ENCODE peak calls at places on chromosomes 2 and 18, in eight cellular contexts. S is T-cell, J is GM23248, N is T follicular helper cell, U is adrenal gland, C is H7, W is GM10248, O is NCI-H146. Q is an unnamed sample.

GRCh38 chr2:136932700-136933099 is 167.4 kb downstream of the THSD7B start:
- DNase-seq in C (peak), O (no peak), N (no peak), W (no peak), J (peak), U (no peak), S (no peak), Q (no peak)

GRCh38 chr2:62201307-62201706 is 5.4 kb downstream of the B3GNT2 start:
- DNase-seq in J (peak), C (no peak), W (no peak), N (no peak), O (peak), S (no peak), U (no peak), Q (no peak)

GRCh38 chr2:203394519-203395227 is 66.5 kb downstream of the ABI2 start:
- DNase-seq in S (no peak), U (no peak), N (no peak), O (no peak), C (peak), J (no peak), W (no peak), Q (no peak)

GRCh38 chr2:110639972-110640371 is 37.9 kb downstream of the BUB1 start:
- DNase-seq in C (no peak), J (no peak), W (no peak), S (no peak), O (no peak), N (no peak), U (no peak), Q (no peak)

GRCh38 chr18:24995738-24996137 is 356.2 kb downstream of the ZNF521 start:
- DNase-seq in N (no peak), W (no peak), O (no peak), C (no peak), S (no peak), J (peak), U (no peak), Q (no peak)

GRCh38 chr2:120546077-120546864 is 189.4 kb upstream of the GLI2 start:
- DNase-seq in N (no peak), O (no peak), U (peak), J (peak), S (no peak), C (no peak), W (no peak), Q (peak)

GRCh38 chr2:237128026-237128703 is 42.5 kb downstream of the COPS8 start:
- DNase-seq in U (peak), N (no peak), C (peak), O (no peak), S (no peak), J (peak), W (no peak), Q (peak)

GRCh38 chr18:58095655-58096054 is 51.6 kb downstream of the NEDD4L start:
- DNase-seq in N (no peak), S (no peak), O (no peak), C (no peak), W (no peak), J (no peak), U (peak), Q (no peak)

GRCh38 chr2:12824304-12824761 is 107.6 kb downstream of the TRIB2 start:
- DNase-seq in O (no peak), S (no peak), W (no peak), C (no peak), N (no peak), U (no peak), J (peak), Q (no peak)

GRCh38 chr2:111900859-111901258 is 2.5 kb downstream of the MERTK start:
- DNase-seq in U (no peak), W (no peak), S (no peak), C (peak), J (peak), O (peak), N (no peak), Q (peak)

GRCh38 chr18:9517869-9518268 is 42.6 kb downstream of the RALBP1 start:
- DNase-seq in N (no peak), O (no peak), W (no peak), C (no peak), J (no peak), U (no peak), S (no peak), Q (no peak)

GRCh38 chr2:64228126-64228678 is 84.0 kb upstream of the PELI1 start:
- DNase-seq in S (peak), U (peak), C (peak), J (peak), W (peak), O (peak), N (peak), Q (peak)

GRCh38 chr18:39494211-39494896 is 1928.8 kb upstream of the CELF4 start:
- DNase-seq in O (peak), J (no peak), C (no peak), N (no peak), S (no peak), W (no peak), U (no peak), Q (no peak)

GRCh38 chr2:176128172-176129012 is 1.1 kb upstream of the HOXD8 start:
- DNase-seq in C (peak), N (no peak), U (no peak), S (no peak), O (no peak), J (peak), W (no peak), Q (no peak)

GRCh38 chr2:170869036-170869435 is 52.3 kb downstream of the GAD1 start:
- DNase-seq in W (no peak), J (no peak), U (no peak), S (no peak), C (no peak), O (peak), N (no peak), Q (no peak)

GRCh38 chr18:69754108-69754507 is 193.6 kb downstream of the CD226 start:
- DNase-seq in U (no peak), C (no peak), J (no peak), N (no peak), O (no peak), S (no peak), W (no peak), Q (no peak)

GRCh38 chr2:239629936-239630617 is 229.3 kb upstream of the HDAC4 start:
- DNase-seq in O (no peak), N (no peak), W (no peak), S (no peak), C (no peak), U (no peak), J (peak), Q (no peak)

GRCh38 chr2:132651115-132652099 is 18.6 kb downstream of the LYPD1 start:
- DNase-seq in O (peak), C (peak), W (no peak), J (peak), S (no peak), U (peak), N (no peak), Q (no peak)

GRCh38 chr2:2686228-2686627 is 355.2 kb upstream of the MYT1L start:
- DNase-seq in O (no peak), W (no peak), N (no peak), S (no peak), C (no peak), J (no peak), U (no peak), Q (no peak)

GRCh38 chr2:25086070-25086560 is 44.2 kb downstream of the EFR3B start:
- DNase-seq in J (no peak), O (no peak), W (no peak), C (no peak), S (no peak), N (no peak), U (no peak), Q (no peak)

GRCh38 chr2:3886036-3886435 is 182.7 kb downstream of the DCDC2C start:
- DNase-seq in W (no peak), N (no peak), U (no peak), C (no peak), O (no peak), J (no peak), S (no peak), Q (no peak)

GRCh38 chr2:239225921-239226561 is 174.8 kb downstream of the HDAC4 start:
- DNase-seq in C (no peak), O (no peak), J (peak), S (no peak), U (peak), W (no peak), N (no peak), Q (no peak)

GRCh38 chr2:37350917-37351316 is 6.5 kb downstream of the QPCT start:
- DNase-seq in C (no peak), J (peak), W (no peak), O (no peak), N (no peak), S (no peak), U (no peak), Q (no peak)

GRCh38 chr18:22432672-22433137 is 15.0 kb upstream of the CTAGE1 start:
- DNase-seq in N (no peak), C (no peak), U (peak), W (no peak), O (no peak), J (peak), S (no peak), Q (peak)

GRCh38 chr2:170340693-170341068 is 162.7 kb downstream of the MYO3B start:
- DNase-seq in U (no peak), N (no peak), C (no peak), J (no peak), W (no peak), S (no peak), O (no peak), Q (no peak)

GRCh38 chr2:205405194-205405593 is 277.1 kb upstream of the NRP2 start:
- DNase-seq in W (no peak), S (no peak), C (no peak), J (peak), N (no peak), O (no peak), U (no peak), Q (no peak)

Q was measured in transverse colon.